ENCODE peak calls at places on chromosomes 4 and X, in ten cellular contexts. V is Caki2; Q is NCI-H2107; N is glutamatergic neuron; E is CD4-positive, alpha-beta T cell; T is B cell; I is T follicular helper cell; A is GF-D8; B is activated CD4-positive, alpha-beta T cell treated with anti-CD3 and anti-CD28 coated beads for 48 hours; H is T-helper 17 cell. X is an unnamed sample.

GRCh38 chrX:136708348-136708747 is 60.4 kb downstream of the CD40LG start:
- DNase-seq in V (no peak), Q (no peak), N (no peak), E (no peak), T (no peak), I (no peak), A (no peak), B (no peak), H (no peak), X (no peak)

GRCh38 chr4:162015090-162015489 is 148.7 kb downstream of the FSTL5 start:
- DNase-seq in V (no peak), Q (no peak), N (no peak), E (no peak), T (no peak), I (no peak), A (peak), B (no peak), H (no peak), X (no peak)

GRCh38 chr4:26034849-26035248 is 120.8 kb downstream of the SMIM20 start:
- DNase-seq in V (no peak), Q (no peak), N (no peak), E (no peak), T (no peak), I (no peak), A (no peak), B (peak), H (no peak), X (no peak)

GRCh38 chrX:32572644-32573043 is 638.7 kb downstream of the DMD start:
- DNase-seq in V (no peak), Q (no peak), N (no peak), E (no peak), T (no peak), I (no peak), A (no peak), B (no peak), H (no peak), X (no peak)

GRCh38 chrX:26952213-26952612 is 510.9 kb downstream of the PPP4R3C start:
- DNase-seq in V (no peak), Q (no peak), N (no peak), E (no peak), T (no peak), I (no peak), A (no peak), B (no peak), H (no peak), X (no peak)

GRCh38 chr4:173360587-173361221 is 10.1 kb upstream of the SAP30 start:
- DNase-seq in V (no peak), Q (no peak), N (no peak), E (no peak), T (no peak), I (no peak), A (peak), B (no peak), H (no peak), X (no peak)

GRCh38 chrX:134484039-134484438 is 24.1 kb downstream of the HPRT1 start:
- DNase-seq in V (peak), Q (peak), N (no peak), E (no peak), T (no peak), I (no peak), A (peak), B (no peak), H (no peak), X (no peak)

GRCh38 chr4:17072483-17072882 is 174.0 kb upstream of the LDB2 start:
- DNase-seq in V (no peak), Q (no peak), N (no peak), E (no peak), T (no peak), I (no peak), A (no peak), B (no peak), H (no peak), X (no peak)

GRCh38 chr4:25650271-25650670 is 5.4 kb upstream of the SLC34A2 start:
- DNase-seq in V (no peak), Q (no peak), N (no peak), E (no peak), T (no peak), I (no peak), A (no peak), B (no peak), H (no peak), X (no peak)

GRCh38 chr4:88219099-88219498 is 60.7 kb upstream of the ABCG2 start:
- DNase-seq in V (peak), Q (peak), N (no peak), E (no peak), T (no peak), I (no peak), A (peak), B (no peak), H (no peak), X (no peak)

GRCh38 chrX:46710425-46710824 is 48.5 kb downstream of the SLC9A7 start:
- DNase-seq in V (peak), Q (no peak), N (no peak), E (no peak), T (no peak), I (no peak), A (no peak), B (no peak), H (no peak), X (no peak)

X was measured in right atrium auricular region.